ENCODE peak calls at places on chromosome 14, in seven cellular contexts. U is IMR-90, L is A549, C is K562, O is H1, V is HepG2, E is GM12878. F is an unnamed sample.

GRCh38 chr14:20714593-20715250 is 26.2 kb downstream of the ANG start:
- DNase-seq in O (no peak), V (no peak), C (no peak), E (no peak), U (peak), L (no peak), F (no peak)

GRCh38 chr14:78152246-78153068 is 17.7 kb upstream of the NRXN3 start:
- DNase-seq in C (no peak), U (no peak), E (no peak), V (no peak), L (no peak), O (no peak), F (no peak)

GRCh38 chr14:44962573-44963528 is 861 bp downstream of the TOGARAM1 start:
- DNase-seq in E (no peak), V (no peak), C (no peak), L (no peak), O (no peak), U (peak), F (no peak)

GRCh38 chr14:75069811-75070145 is 337 bp downstream of the ZC2HC1C start:
- DNase-seq in L (no peak), C (no peak), V (peak), O (no peak), E (no peak), U (no peak), F (no peak)

GRCh38 chr14:46063872-46064271 is 587.7 kb downstream of the RPL10L start:
- DNase-seq in E (no peak), C (no peak), O (no peak), V (no peak), U (no peak), L (no peak), F (no peak)

GRCh38 chr14:77314043-77314442 is 6.6 kb downstream of the POMT2 start:
- DNase-seq in U (peak), E (no peak), C (no peak), O (no peak), V (no peak), L (no peak), F (no peak)

GRCh38 chr14:92644166-92644565 is 104.3 kb downstream of the LGMN start:
- DNase-seq in L (no peak), O (no peak), E (no peak), U (peak), C (no peak), V (no peak), F (peak)

GRCh38 chr14:76715102-76715926 is 46.0 kb upstream of the VASH1 start:
- DNase-seq in L (no peak), C (peak), V (no peak), U (no peak), E (no peak), O (no peak), F (no peak)

GRCh38 chr14:80390911-80391310 is 179.6 kb upstream of the DIO2 start:
- DNase-seq in L (peak), V (no peak), E (no peak), O (peak), C (no peak), U (peak), F (no peak)

GRCh38 chr14:98368214-98368613 is 903.8 kb downstream of the BCL11B start:
- DNase-seq in L (no peak), C (no peak), O (no peak), E (no peak), V (no peak), U (no peak), F (no peak)

GRCh38 chr14:49923442-49923841 is 30.6 kb downstream of the ARF6 start:
- DNase-seq in L (no peak), E (no peak), O (no peak), V (no peak), C (no peak), U (no peak), F (no peak)

GRCh38 chr14:67416085-67416484 is 4.1 kb upstream of the PLEK2 start:
- DNase-seq in U (no peak), C (peak), O (no peak), V (no peak), L (no peak), E (no peak), F (no peak)

GRCh38 chr14:20799444-20799843 is 3.2 kb downstream of the RNASE1 start:
- DNase-seq in U (no peak), E (no peak), L (no peak), C (no peak), V (no peak), O (no peak), F (no peak)

GRCh38 chr14:30209136-30209535 is 281.5 kb upstream of the PRKD1 start:
- DNase-seq in V (no peak), E (no peak), L (no peak), U (no peak), O (no peak), C (no peak), F (no peak)

GRCh38 chr14:87483651-87484260 is 509.2 kb downstream of the GALC start:
- DNase-seq in C (no peak), V (no peak), U (peak), L (no peak), O (no peak), E (no peak), F (no peak)

GRCh38 chr14:68181395-68182326 is 362.1 kb downstream of the RAD51B start:
- DNase-seq in O (no peak), L (no peak), V (peak), E (peak), C (no peak), U (peak), F (peak)

GRCh38 chr14:89851031-89851430 is 103.5 kb downstream of the EFCAB11 start:
- DNase-seq in L (no peak), O (no peak), U (no peak), C (no peak), E (no peak), V (no peak), F (no peak)

GRCh38 chr14:34623506-34623905 is 6.4 kb downstream of the SNX6 start:
- DNase-seq in O (no peak), V (no peak), E (no peak), U (peak), C (no peak), L (no peak), F (no peak)

GRCh38 chr14:49892301-49892635 is 614 bp upstream of the ARF6 start:
- DNase-seq in E (peak), C (no peak), V (peak), O (no peak), U (peak), L (peak), F (no peak)

GRCh38 chr14:63614964-63615363 is 26.7 kb downstream of the WDR89 start:
- DNase-seq in U (peak), C (no peak), O (no peak), E (no peak), V (no peak), L (no peak), F (no peak)

GRCh38 chr14:33754264-33754663 is 196.6 kb downstream of the EGLN3 start:
- DNase-seq in V (no peak), C (no peak), O (no peak), L (no peak), U (no peak), E (no peak), F (no peak)

GRCh38 chr14:54344445-54344844 is 52.4 kb upstream of the CDKN3 start:
- DNase-seq in V (no peak), O (no peak), U (no peak), L (no peak), C (peak), E (no peak), F (no peak)

GRCh38 chr14:100147691-100148464 is 11.6 kb downstream of the DEGS2 start:
- DNase-seq in V (no peak), E (no peak), C (no peak), O (no peak), U (no peak), L (no peak), F (no peak)

GRCh38 chr14:80269338-80269935 is 58.1 kb upstream of the DIO2 start:
- DNase-seq in L (no peak), C (no peak), E (no peak), V (no peak), U (peak), O (no peak), F (no peak)

GRCh38 chr14:21192875-21193535 is 37.1 kb upstream of the OR5AU1 start:
- DNase-seq in O (no peak), C (no peak), U (peak), L (no peak), V (no peak), E (no peak), F (no peak)

GRCh38 chr14:33692762-33693161 is 258.1 kb downstream of the EGLN3 start:
- DNase-seq in L (no peak), O (no peak), E (no peak), V (no peak), U (peak), C (no peak), F (no peak)

GRCh38 chr14:75442166-75442565 is 14.3 kb downstream of the JDP2 start:
- DNase-seq in U (no peak), E (no peak), O (no peak), V (no peak), C (no peak), L (no peak), F (no peak)

GRCh38 chr14:100841445-100842403 is 15.8 kb downstream of the MEG3 start:
- DNase-seq in V (no peak), U (no peak), L (no peak), O (no peak), C (no peak), E (no peak), F (no peak)

GRCh38 chr14:52706286-52706685 is 714 bp upstream of the PSMC6 start:
- DNase-seq in E (no peak), U (peak), L (no peak), O (no peak), V (no peak), C (peak), F (no peak)

GRCh38 chr14:52703664-52704063 is 3.3 kb upstream of the PSMC6 start:
- DNase-seq in C (no peak), V (no peak), U (no peak), O (no peak), L (no peak), E (no peak), F (no peak)

GRCh38 chr14:52701223-52701622 is 5.8 kb upstream of the PSMC6 start:
- DNase-seq in E (no peak), V (no peak), O (no peak), L (no peak), U (peak), C (no peak), F (no peak)

GRCh38 chr14:52700701-52701172 is 5.4 kb upstream of the ERO1A start:
- DNase-seq in E (no peak), C (no peak), O (no peak), U (peak), L (no peak), V (peak), F (peak)

GRCh38 chr14:52703225-52703624 is 3.8 kb upstream of the PSMC6 start:
- DNase-seq in E (no peak), O (no peak), L (no peak), V (no peak), C (no peak), U (peak), F (no peak)
- TF ChIP-seq CEBPB in E (no peak), O (no peak), L (peak), V (peak), C (no peak), U (peak), F (peak)

GRCh38 chr14:96806836-96807235 is 9.7 kb downstream of the VRK1 start:
- DNase-seq in E (no peak), C (no peak), O (no peak), V (peak), U (no peak), L (no peak), F (no peak)

GRCh38 chr14:96803958-96804357 is 6.8 kb downstream of the VRK1 start:
- DNase-seq in E (no peak), U (peak), C (no peak), V (no peak), O (no peak), L (no peak), F (no peak)

GRCh38 chr14:96808619-96809405 is 11.6 kb downstream of the VRK1 start:
- DNase-seq in E (no peak), V (no peak), C (no peak), U (no peak), L (no peak), O (no peak), F (no peak)

GRCh38 chr14:96804821-96805374 is 7.7 kb downstream of the VRK1 start:
- DNase-seq in O (no peak), V (no peak), L (no peak), E (no peak), C (no peak), U (peak), F (no peak)

DNA sequence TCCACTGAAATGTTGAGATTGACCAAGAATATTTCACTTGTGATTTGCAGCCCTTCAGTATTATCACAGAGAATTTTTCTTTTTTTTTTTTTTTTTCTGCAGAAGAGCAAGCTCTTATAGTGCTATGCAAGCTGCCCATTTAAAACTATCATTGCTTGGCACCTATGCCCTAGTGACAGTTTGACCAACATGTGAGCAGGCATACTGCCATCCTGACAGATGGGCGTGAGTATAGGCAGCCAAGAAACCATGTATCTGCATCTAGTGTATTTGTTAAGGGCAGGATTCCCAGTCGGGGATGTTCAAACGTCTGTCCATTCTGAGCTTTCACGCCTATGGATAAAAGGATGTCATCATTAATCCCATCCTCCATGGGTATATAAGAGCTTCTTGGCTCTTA is 8.7 kb downstream of the VRK1 start:
- DNase-seq in V (no peak), C (no peak), O (no peak), L (no peak), U (no peak), E (no peak), F (no peak)
- TF ChIP-seq CEBPB in V (no peak), C (no peak), O (no peak), L (no peak), U (no peak), E (no peak), F (no peak)

GRCh38 chr14:57754558-57754957 is 111.3 kb downstream of the SLC35F4 start:
- DNase-seq in O (no peak), V (no peak), L (no peak), E (no peak), C (no peak), U (no peak), F (no peak)

GRCh38 chr14:57755018-57755521 is 110.8 kb downstream of the SLC35F4 start:
- DNase-seq in C (no peak), V (no peak), L (no peak), U (no peak), O (no peak), E (no peak), F (no peak)

GRCh38 chr14:57751400-57751799 is 114.5 kb downstream of the SLC35F4 start:
- DNase-seq in C (no peak), E (no peak), V (no peak), L (no peak), O (no peak), U (no peak), F (no peak)

GRCh38 chr14:57749267-57749666 is 116.6 kb downstream of the SLC35F4 start:
- DNase-seq in V (no peak), L (no peak), O (no peak), U (no peak), E (no peak), C (no peak), F (no peak)

GRCh38 chr14:57753821-57754220 is 112.1 kb downstream of the SLC35F4 start:
- DNase-seq in U (no peak), C (no peak), V (no peak), E (no peak), O (no peak), L (no peak), F (no peak)
- TF ChIP-seq CEBPB in U (no peak), C (no peak), V (no peak), E (no peak), O (no peak), L (no peak), F (no peak)

GRCh38 chr14:35853225-35853624 is 27.1 kb downstream of the BRMS1L start:
- DNase-seq in U (no peak), E (no peak), O (no peak), L (no peak), V (no peak), C (no peak), F (no peak)

GRCh38 chr14:35851823-35852222 is 25.7 kb downstream of the BRMS1L start:
- DNase-seq in O (no peak), L (no peak), V (no peak), U (no peak), E (no peak), C (no peak), F (no peak)

GRCh38 chr14:35854696-35855270 is 28.6 kb downstream of the BRMS1L start:
- DNase-seq in L (no peak), C (no peak), E (no peak), V (no peak), U (no peak), O (no peak), F (no peak)

GRCh38 chr14:35858521-35859209 is 32.5 kb downstream of the BRMS1L start:
- DNase-seq in V (no peak), O (no peak), E (no peak), C (no peak), U (peak), L (no peak), F (no peak)

DNA sequence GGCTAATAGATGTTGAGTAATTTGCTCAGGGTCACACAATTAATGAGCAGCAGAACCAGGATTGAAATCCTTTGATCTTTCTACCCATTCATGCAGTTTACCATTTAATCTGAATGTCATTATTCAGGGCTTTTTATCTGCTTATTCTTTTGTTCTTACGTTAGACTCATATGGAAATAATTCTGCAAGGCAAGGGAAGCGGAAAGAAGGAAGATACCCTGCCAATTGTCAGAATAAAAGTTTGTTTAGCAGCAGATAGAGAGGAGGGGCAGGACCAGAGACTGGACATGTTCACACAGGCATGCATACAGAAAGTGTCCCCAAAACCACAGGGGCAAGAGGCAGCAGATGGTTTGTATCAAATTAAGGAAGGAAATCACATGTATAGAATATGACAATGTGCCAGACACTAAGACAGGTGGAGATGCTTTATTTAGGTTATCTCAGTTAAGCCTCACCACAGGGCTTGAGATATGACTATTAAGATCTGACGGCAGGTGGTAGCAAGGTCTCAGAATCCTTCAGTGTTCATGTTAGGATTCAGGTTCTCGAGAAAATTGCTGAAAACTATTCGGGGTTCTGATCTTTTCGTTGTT is 29.8 kb downstream of the BRMS1L start:
- DNase-seq in C (no peak), U (no peak), O (no peak), E (peak), V (no peak), L (no peak), F (no peak)
- TF ChIP-seq CEBPB in C (no peak), U (no peak), O (no peak), E (no peak), V (no peak), L (no peak), F (no peak)

DNA sequence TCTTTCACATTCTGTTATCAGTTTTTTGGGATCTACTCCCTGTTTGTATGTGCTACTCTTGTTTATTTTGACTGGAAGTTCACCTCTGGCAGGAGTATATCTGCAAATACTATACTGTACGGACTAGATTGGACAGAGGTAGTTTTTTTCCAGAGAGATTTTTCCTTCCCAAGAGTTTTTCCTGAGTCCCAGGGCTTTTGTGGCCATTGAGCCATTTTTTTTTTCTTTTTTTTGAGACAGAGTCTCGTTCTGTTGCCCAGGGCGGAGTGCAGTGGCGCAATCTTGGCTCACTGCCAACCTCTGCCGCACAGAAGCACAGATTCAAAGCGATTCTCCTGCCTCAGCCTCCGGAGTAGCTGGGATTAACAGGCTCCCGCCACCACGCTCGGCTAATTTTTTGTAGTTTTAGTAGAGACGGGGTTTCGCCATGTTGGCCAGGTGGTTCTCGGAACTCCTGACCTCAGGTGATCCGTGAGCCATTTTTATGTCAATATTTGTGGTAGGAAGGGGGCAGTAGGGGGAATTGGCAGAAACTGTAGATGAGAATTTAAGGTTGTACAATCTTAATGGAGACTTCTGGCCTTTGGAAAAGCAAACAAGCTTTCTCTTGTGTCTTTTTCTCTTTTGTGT is 19.4 kb downstream of the KTN1 start:
- DNase-seq in C (no peak), L (no peak), V (peak), U (no peak), E (no peak), O (no peak), F (peak)
- TF ChIP-seq CEBPB in C (peak), L (peak), V (peak), U (no peak), E (no peak), O (no peak), F (peak)

DNA sequence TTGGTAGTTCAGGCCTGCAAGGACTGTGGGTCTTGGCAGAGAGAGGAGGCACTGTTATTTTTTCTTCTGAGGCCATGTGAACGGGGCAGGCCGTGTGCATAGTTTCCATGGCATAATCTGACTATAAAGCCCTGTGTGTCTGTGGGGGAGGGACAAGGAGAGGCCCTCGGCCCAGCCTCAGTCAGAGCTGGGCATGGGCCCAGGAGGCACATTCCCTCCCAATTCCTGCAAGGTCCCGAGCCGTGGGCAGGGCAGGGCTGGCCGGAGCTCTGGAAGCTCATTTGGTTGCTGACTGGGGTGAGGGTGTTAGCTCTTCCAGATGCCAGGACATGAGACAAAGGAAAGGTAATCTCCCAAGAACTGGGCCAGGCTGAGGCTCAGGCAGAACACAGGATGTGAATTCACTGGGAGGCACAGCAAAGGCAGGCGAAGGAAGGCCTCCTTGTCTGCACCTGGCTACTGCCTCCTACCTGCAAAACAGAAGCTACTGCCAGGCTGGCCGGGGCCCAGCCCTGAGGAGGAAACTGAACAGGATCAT is 22.0 kb upstream of the PLEKHG3 start:
- DNase-seq in C (no peak), E (no peak), U (peak), V (no peak), O (no peak), L (no peak), F (no peak)
- TF ChIP-seq CEBPB in C (no peak), E (no peak), U (no peak), V (no peak), O (no peak), L (no peak), F (no peak)

GRCh38 chr14:69358233-69358963 is 39.7 kb downstream of the ERH start:
- DNase-seq in L (no peak), U (peak), E (no peak), C (no peak), V (no peak), O (no peak), F (no peak)
- TF ChIP-seq CEBPB in L (no peak), U (no peak), E (no peak), C (no peak), V (no peak), O (no peak), F (no peak)

GRCh38 chr14:97178781-97179180 is 381.6 kb downstream of the VRK1 start:
- DNase-seq in L (no peak), U (no peak), C (no peak), O (no peak), E (no peak), V (no peak), F (no peak)

GRCh38 chr14:97179573-97179972 is 382.4 kb downstream of the VRK1 start:
- DNase-seq in V (no peak), C (no peak), U (no peak), L (no peak), E (no peak), O (no peak), F (no peak)

GRCh38 chr14:97180304-97181200 is 383.4 kb downstream of the VRK1 start:
- DNase-seq in L (peak), C (no peak), O (no peak), E (no peak), U (no peak), V (peak), F (peak)

GRCh38 chr14:97177635-97178034 is 380.5 kb downstream of the VRK1 start:
- DNase-seq in O (no peak), L (no peak), V (no peak), E (peak), C (no peak), U (no peak), F (no peak)

GRCh38 chr14:97177016-97177415 is 379.8 kb downstream of the VRK1 start:
- DNase-seq in O (no peak), C (no peak), L (peak), E (no peak), U (no peak), V (peak), F (peak)
- TF ChIP-seq CEBPB in O (no peak), C (no peak), L (no peak), E (no peak), U (no peak), V (no peak), F (no peak)